ENCODE peak calls at places on chromosomes 1 and 21, in ten cellular contexts. One of them, this sample, is unnamed.
A peak's percentile ranks its signal among the peaks of the same experiment; 100 is the strongest.

GRCh38 chr1:166925791-166926483 is 49.4 kb downstream of the ILDR2 start:
- DNase-seq in lower leg skin: no peak
- DNase-seq in RWPE1: no peak
- DNase-seq in fibroblast of pulmonary artery: peak; percentile 47
- DNase-seq in adrenal gland: no peak
- DNase-seq in GM12865: no peak
- DNase-seq in ovary: no peak
- DNase-seq in heart left ventricle: no peak
- DNase-seq in nephron progenitor cell: no peak
- DNase-seq in choroid plexus epithelial cell: peak; percentile 70
- DNase-seq in this sample: no peak

GRCh38 chr1:162130308-162130707 is 60.8 kb downstream of the NOS1AP start:
- DNase-seq in lower leg skin: no peak
- DNase-seq in RWPE1: no peak
- DNase-seq in fibroblast of pulmonary artery: no peak
- DNase-seq in adrenal gland: no peak
- DNase-seq in GM12865: no peak
- DNase-seq in ovary: no peak
- DNase-seq in heart left ventricle: no peak
- DNase-seq in nephron progenitor cell: no peak
- DNase-seq in choroid plexus epithelial cell: no peak
- DNase-seq in this sample: no peak

GRCh38 chr1:231226161-231226560 is 14.9 kb upstream of the GNPAT start:
- DNase-seq in lower leg skin: no peak
- DNase-seq in RWPE1: no peak
- DNase-seq in fibroblast of pulmonary artery: no peak
- DNase-seq in adrenal gland: no peak
- DNase-seq in GM12865: no peak
- DNase-seq in ovary: no peak
- DNase-seq in heart left ventricle: no peak
- DNase-seq in nephron progenitor cell: no peak
- DNase-seq in choroid plexus epithelial cell: no peak
- DNase-seq in this sample: no peak

GRCh38 chr1:146034976-146035469 is 13.5 kb upstream of the HJV start:
- DNase-seq in lower leg skin: no peak
- DNase-seq in RWPE1: no peak
- DNase-seq in fibroblast of pulmonary artery: peak; percentile 40
- DNase-seq in adrenal gland: no peak
- DNase-seq in GM12865: peak; percentile 35
- DNase-seq in ovary: no peak
- DNase-seq in heart left ventricle: no peak
- DNase-seq in nephron progenitor cell: no peak
- DNase-seq in choroid plexus epithelial cell: peak; percentile 39
- DNase-seq in this sample: no peak

GRCh38 chr21:31213787-31214186 is 130.3 kb downstream of the TIAM1 start:
- DNase-seq in lower leg skin: no peak
- DNase-seq in RWPE1: no peak
- DNase-seq in fibroblast of pulmonary artery: peak; percentile 33
- DNase-seq in adrenal gland: no peak
- DNase-seq in GM12865: no peak
- DNase-seq in ovary: no peak
- DNase-seq in heart left ventricle: no peak
- DNase-seq in nephron progenitor cell: no peak
- DNase-seq in choroid plexus epithelial cell: no peak
- DNase-seq in this sample: no peak

GRCh38 chr1:79312438-79312837 is 305.9 kb upstream of the ADGRL4 start:
- DNase-seq in lower leg skin: no peak
- DNase-seq in RWPE1: no peak
- DNase-seq in fibroblast of pulmonary artery: no peak
- DNase-seq in adrenal gland: no peak
- DNase-seq in GM12865: no peak
- DNase-seq in ovary: no peak
- DNase-seq in heart left ventricle: no peak
- DNase-seq in nephron progenitor cell: no peak
- DNase-seq in choroid plexus epithelial cell: no peak
- DNase-seq in this sample: no peak

GRCh38 chr1:10074059-10074854 is 41.5 kb downstream of the UBE4B start:
- DNase-seq in lower leg skin: peak; percentile 18
- DNase-seq in RWPE1: peak; percentile 89
- DNase-seq in fibroblast of pulmonary artery: peak; percentile 93
- DNase-seq in adrenal gland: peak; percentile 82
- DNase-seq in GM12865: peak; percentile 64
- DNase-seq in ovary: no peak
- DNase-seq in heart left ventricle: no peak
- DNase-seq in nephron progenitor cell: no peak
- DNase-seq in choroid plexus epithelial cell: peak; percentile 97
- DNase-seq in this sample: no peak

GRCh38 chr1:202199141-202199889 is 5.7 kb downstream of the LGR6 start:
- DNase-seq in lower leg skin: no peak
- DNase-seq in RWPE1: peak; percentile 68
- DNase-seq in fibroblast of pulmonary artery: no peak
- DNase-seq in adrenal gland: no peak
- DNase-seq in GM12865: no peak
- DNase-seq in ovary: no peak
- DNase-seq in heart left ventricle: no peak
- DNase-seq in nephron progenitor cell: no peak
- DNase-seq in choroid plexus epithelial cell: no peak
- DNase-seq in this sample: no peak

GRCh38 chr1:109912214-109912861 is 1.7 kb downstream of the CSF1 start:
- DNase-seq in lower leg skin: no peak
- DNase-seq in RWPE1: no peak
- DNase-seq in fibroblast of pulmonary artery: peak; percentile 27
- DNase-seq in adrenal gland: no peak
- DNase-seq in GM12865: no peak
- DNase-seq in ovary: no peak
- DNase-seq in heart left ventricle: no peak
- DNase-seq in nephron progenitor cell: no peak
- DNase-seq in choroid plexus epithelial cell: peak; percentile 28
- DNase-seq in this sample: no peak

GRCh38 chr1:47703981-47704596 is 266.2 kb downstream of the FOXD2 start:
- DNase-seq in lower leg skin: no peak
- DNase-seq in RWPE1: peak; percentile 32
- DNase-seq in fibroblast of pulmonary artery: peak; percentile 25
- DNase-seq in adrenal gland: no peak
- DNase-seq in GM12865: no peak
- DNase-seq in ovary: no peak
- DNase-seq in heart left ventricle: no peak
- DNase-seq in nephron progenitor cell: no peak
- DNase-seq in choroid plexus epithelial cell: peak; percentile 75
- DNase-seq in this sample: no peak
- TF ChIP-seq CTCF in lower leg skin: no peak
- TF ChIP-seq CTCF in RWPE1: no peak
- TF ChIP-seq CTCF in fibroblast of pulmonary artery: peak; percentile 23
- TF ChIP-seq CTCF in adrenal gland: no peak
- TF ChIP-seq CTCF in GM12865: no peak
- TF ChIP-seq CTCF in ovary: no peak
- TF ChIP-seq CTCF in heart left ventricle: no peak
- TF ChIP-seq CTCF in nephron progenitor cell: no peak
- TF ChIP-seq CTCF in choroid plexus epithelial cell: peak; percentile 60
- TF ChIP-seq CTCF in this sample: no peak

DNA sequence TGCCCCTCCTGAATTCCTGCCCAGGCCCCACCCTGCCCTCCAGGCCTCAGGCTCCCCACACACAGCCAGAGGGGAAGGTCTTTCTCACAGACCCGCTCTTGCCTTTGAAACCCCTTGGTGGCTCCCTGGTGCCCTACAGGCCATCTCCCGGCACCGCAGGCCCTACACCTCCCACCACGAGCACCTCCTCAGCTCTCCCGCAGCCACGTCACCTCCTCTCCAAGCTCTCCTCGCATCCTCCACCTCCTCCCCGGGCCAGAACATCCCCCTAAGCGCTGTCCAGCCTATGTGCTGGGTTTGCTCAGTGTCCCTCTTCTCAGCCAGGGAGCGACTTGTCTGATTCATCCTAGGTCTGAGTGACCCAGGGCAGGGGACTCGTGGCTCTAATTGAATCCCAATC is 66.4 kb downstream of the DMRTB1 start:
- DNase-seq in lower leg skin: no peak
- DNase-seq in RWPE1: no peak
- DNase-seq in fibroblast of pulmonary artery: no peak
- DNase-seq in adrenal gland: no peak
- DNase-seq in GM12865: no peak
- DNase-seq in ovary: no peak
- DNase-seq in heart left ventricle: no peak
- DNase-seq in nephron progenitor cell: peak; percentile 33
- DNase-seq in choroid plexus epithelial cell: no peak
- DNase-seq in this sample: no peak
- TF ChIP-seq CTCF in lower leg skin: no peak
- TF ChIP-seq CTCF in RWPE1: no peak
- TF ChIP-seq CTCF in fibroblast of pulmonary artery: no peak
- TF ChIP-seq CTCF in adrenal gland: no peak
- TF ChIP-seq CTCF in GM12865: no peak
- TF ChIP-seq CTCF in ovary: no peak
- TF ChIP-seq CTCF in heart left ventricle: no peak
- TF ChIP-seq CTCF in nephron progenitor cell: no peak
- TF ChIP-seq CTCF in choroid plexus epithelial cell: no peak
- TF ChIP-seq CTCF in this sample: no peak

DNA sequence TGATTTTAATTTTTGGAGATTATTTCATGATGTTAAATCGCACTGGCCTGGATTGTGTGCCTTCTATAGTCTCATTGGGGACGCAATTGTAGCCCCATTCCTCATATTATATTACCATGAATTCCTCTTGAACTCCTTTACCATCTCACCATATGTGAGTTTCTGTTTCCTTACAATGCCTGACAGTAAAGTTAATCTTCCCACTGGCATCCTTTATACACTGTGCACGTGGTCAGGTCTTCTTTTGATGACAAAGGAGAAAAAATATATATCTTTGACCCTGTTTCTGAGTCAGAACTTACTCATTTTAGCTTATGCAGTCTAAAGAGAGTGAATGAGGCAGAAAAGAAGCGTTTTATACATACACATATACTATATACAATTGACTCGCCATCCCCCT is 774 bp upstream of the ABL2 start:
- DNase-seq in lower leg skin: no peak
- DNase-seq in RWPE1: peak; percentile 52
- DNase-seq in fibroblast of pulmonary artery: peak; percentile 42
- DNase-seq in adrenal gland: no peak
- DNase-seq in GM12865: no peak
- DNase-seq in ovary: no peak
- DNase-seq in heart left ventricle: no peak
- DNase-seq in nephron progenitor cell: no peak
- DNase-seq in choroid plexus epithelial cell: peak; percentile 62
- DNase-seq in this sample: no peak
- TF ChIP-seq CTCF in lower leg skin: no peak
- TF ChIP-seq CTCF in RWPE1: no peak
- TF ChIP-seq CTCF in fibroblast of pulmonary artery: no peak
- TF ChIP-seq CTCF in adrenal gland: no peak
- TF ChIP-seq CTCF in GM12865: no peak
- TF ChIP-seq CTCF in ovary: no peak
- TF ChIP-seq CTCF in heart left ventricle: no peak
- TF ChIP-seq CTCF in nephron progenitor cell: no peak
- TF ChIP-seq CTCF in choroid plexus epithelial cell: no peak
- TF ChIP-seq CTCF in this sample: no peak

GRCh38 chr1:49036700-49037099 is 260.0 kb upstream of the BEND5 start:
- DNase-seq in lower leg skin: no peak
- DNase-seq in RWPE1: no peak
- DNase-seq in fibroblast of pulmonary artery: no peak
- DNase-seq in adrenal gland: no peak
- DNase-seq in GM12865: no peak
- DNase-seq in ovary: no peak
- DNase-seq in heart left ventricle: no peak
- DNase-seq in nephron progenitor cell: no peak
- DNase-seq in choroid plexus epithelial cell: no peak
- DNase-seq in this sample: no peak
- TF ChIP-seq CTCF in lower leg skin: no peak
- TF ChIP-seq CTCF in RWPE1: no peak
- TF ChIP-seq CTCF in fibroblast of pulmonary artery: no peak
- TF ChIP-seq CTCF in adrenal gland: no peak
- TF ChIP-seq CTCF in GM12865: no peak
- TF ChIP-seq CTCF in ovary: no peak
- TF ChIP-seq CTCF in heart left ventricle: no peak
- TF ChIP-seq CTCF in nephron progenitor cell: no peak
- TF ChIP-seq CTCF in choroid plexus epithelial cell: peak; percentile 4
- TF ChIP-seq CTCF in this sample: no peak

DNA sequence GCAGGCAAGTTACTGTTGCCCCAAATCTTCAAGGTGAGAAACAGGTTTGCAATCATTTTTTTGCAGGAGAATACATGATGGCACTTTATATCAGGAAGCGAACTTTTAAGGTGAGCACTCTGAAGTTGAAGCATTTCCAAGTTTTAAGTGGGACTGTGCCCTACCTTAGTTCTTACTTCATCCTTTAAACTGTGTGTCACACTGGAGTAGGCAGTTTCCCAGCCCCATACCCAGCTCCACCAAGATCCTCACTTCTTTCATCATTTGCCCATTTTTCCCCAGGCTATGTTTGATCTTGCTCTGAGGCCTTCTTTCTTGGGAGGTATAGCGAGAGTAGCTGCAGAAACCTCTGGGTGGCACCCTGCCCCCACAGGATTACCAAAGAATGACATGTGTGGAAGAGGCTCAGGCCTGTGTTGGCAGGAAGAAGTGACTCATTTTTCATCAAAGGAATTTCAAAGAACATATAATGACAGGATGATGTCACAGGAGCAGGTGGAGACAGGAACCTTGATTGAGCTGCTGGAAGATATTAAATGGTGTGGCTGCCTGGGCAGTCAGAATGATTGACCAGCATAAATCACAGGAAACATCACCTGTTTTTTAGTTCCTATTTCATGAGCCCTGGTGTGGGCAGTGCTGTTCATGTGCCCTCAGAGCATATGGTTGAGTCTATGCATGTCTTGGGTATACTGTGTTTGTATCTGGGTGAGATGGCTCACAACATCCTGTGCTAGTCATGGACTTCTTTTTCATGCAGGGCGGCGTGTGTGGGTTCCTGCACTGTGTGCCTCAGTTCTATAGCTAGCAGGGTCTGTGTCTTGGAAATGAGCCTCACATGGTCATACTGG is 20.8 kb upstream of the MACF1 start:
- DNase-seq in lower leg skin: peak; percentile 90
- DNase-seq in RWPE1: peak; percentile 86
- DNase-seq in fibroblast of pulmonary artery: peak; percentile 80
- DNase-seq in adrenal gland: peak; percentile 78
- DNase-seq in GM12865: peak; percentile 68
- DNase-seq in ovary: no peak
- DNase-seq in heart left ventricle: peak; percentile 32
- DNase-seq in nephron progenitor cell: no peak
- DNase-seq in choroid plexus epithelial cell: peak; percentile 76
- DNase-seq in this sample: no peak
- TF ChIP-seq CTCF in lower leg skin: no peak
- TF ChIP-seq CTCF in RWPE1: peak; percentile 60
- TF ChIP-seq CTCF in fibroblast of pulmonary artery: peak; percentile 44
- TF ChIP-seq CTCF in adrenal gland: peak; percentile 53
- TF ChIP-seq CTCF in GM12865: peak; percentile 51
- TF ChIP-seq CTCF in ovary: no peak
- TF ChIP-seq CTCF in heart left ventricle: peak; percentile 45
- TF ChIP-seq CTCF in nephron progenitor cell: no peak
- TF ChIP-seq CTCF in choroid plexus epithelial cell: peak; percentile 44
- TF ChIP-seq CTCF in this sample: peak; percentile 41

GRCh38 chr1:154353460-154353904 is 28.2 kb downstream of the ATP8B2 start:
- DNase-seq in lower leg skin: no peak
- DNase-seq in RWPE1: no peak
- DNase-seq in fibroblast of pulmonary artery: peak; percentile 69
- DNase-seq in adrenal gland: peak; percentile 76
- DNase-seq in GM12865: peak; percentile 48
- DNase-seq in ovary: no peak
- DNase-seq in heart left ventricle: no peak
- DNase-seq in nephron progenitor cell: no peak
- DNase-seq in choroid plexus epithelial cell: peak; percentile 57
- DNase-seq in this sample: no peak
- TF ChIP-seq CTCF in lower leg skin: no peak
- TF ChIP-seq CTCF in RWPE1: no peak
- TF ChIP-seq CTCF in fibroblast of pulmonary artery: peak; percentile 50
- TF ChIP-seq CTCF in adrenal gland: peak; percentile 6
- TF ChIP-seq CTCF in GM12865: peak; percentile 34
- TF ChIP-seq CTCF in ovary: no peak
- TF ChIP-seq CTCF in heart left ventricle: peak; percentile 25
- TF ChIP-seq CTCF in nephron progenitor cell: no peak
- TF ChIP-seq CTCF in choroid plexus epithelial cell: peak; percentile 48
- TF ChIP-seq CTCF in this sample: no peak